ENCODE peak calls at places on chromosomes 12 and 14, in nine cellular contexts. One of them, this sample, is unnamed.

GRCh38 chr14:40467969-40468368 is 1035.7 kb upstream of the FBXO33 start:
- DNase-seq in posterior vena cava: no peak
- DNase-seq in transverse colon: no peak
- DNase-seq in amygdala: no peak
- DNase-seq in cerebellar cortex: no peak
- DNase-seq in stomach: no peak
- DNase-seq in upper lobe of right lung: no peak
- DNase-seq in DMS153: no peak
- DNase-seq in CD8-positive, alpha-beta T cell: no peak
- DNase-seq in this sample: no peak

GRCh38 chr14:74979442-74980397 is 23.0 kb upstream of the EIF2B2 start:
- DNase-seq in posterior vena cava: no peak
- DNase-seq in transverse colon: no peak
- DNase-seq in amygdala: no peak
- DNase-seq in cerebellar cortex: no peak
- DNase-seq in stomach: no peak
- DNase-seq in upper lobe of right lung: no peak
- DNase-seq in DMS153: no peak
- DNase-seq in CD8-positive, alpha-beta T cell: no peak
- DNase-seq in this sample: no peak

GRCh38 chr12:104456417-104456949 is at the start of gene CHST11:
- DNase-seq in posterior vena cava: peak; percentile 97
- DNase-seq in transverse colon: peak; percentile 76
- DNase-seq in amygdala: peak; percentile 26
- DNase-seq in cerebellar cortex: peak; percentile 80
- DNase-seq in stomach: peak; percentile 77
- DNase-seq in upper lobe of right lung: peak; percentile 93
- DNase-seq in DMS153: peak; percentile 51
- DNase-seq in CD8-positive, alpha-beta T cell: peak; percentile 63
- DNase-seq in this sample: peak; percentile 57

GRCh38 chr12:127280393-127281275 is 986.3 kb upstream of the TMEM132C start:
- DNase-seq in posterior vena cava: peak; percentile 85
- DNase-seq in transverse colon: peak; percentile 70
- DNase-seq in amygdala: no peak
- DNase-seq in cerebellar cortex: peak; percentile 12
- DNase-seq in stomach: peak; percentile 72
- DNase-seq in upper lobe of right lung: peak; percentile 82
- DNase-seq in DMS153: no peak
- DNase-seq in CD8-positive, alpha-beta T cell: peak; percentile 39
- DNase-seq in this sample: peak; percentile 58

GRCh38 chr14:33693237-33693636 is 257.6 kb downstream of the EGLN3 start:
- DNase-seq in posterior vena cava: no peak
- DNase-seq in transverse colon: no peak
- DNase-seq in amygdala: no peak
- DNase-seq in cerebellar cortex: no peak
- DNase-seq in stomach: no peak
- DNase-seq in upper lobe of right lung: no peak
- DNase-seq in DMS153: no peak
- DNase-seq in CD8-positive, alpha-beta T cell: no peak
- DNase-seq in this sample: no peak

GRCh38 chr14:99179506-99179905 is 92.5 kb downstream of the BCL11B start:
- DNase-seq in posterior vena cava: no peak
- DNase-seq in transverse colon: no peak
- DNase-seq in amygdala: no peak
- DNase-seq in cerebellar cortex: no peak
- DNase-seq in stomach: no peak
- DNase-seq in upper lobe of right lung: no peak
- DNase-seq in DMS153: no peak
- DNase-seq in CD8-positive, alpha-beta T cell: no peak
- DNase-seq in this sample: no peak

GRCh38 chr14:55000381-55000780 is 26.5 kb downstream of the WDHD1 start:
- DNase-seq in posterior vena cava: no peak
- DNase-seq in transverse colon: no peak
- DNase-seq in amygdala: no peak
- DNase-seq in cerebellar cortex: no peak
- DNase-seq in stomach: no peak
- DNase-seq in upper lobe of right lung: no peak
- DNase-seq in DMS153: no peak
- DNase-seq in CD8-positive, alpha-beta T cell: no peak
- DNase-seq in this sample: no peak

GRCh38 chr12:11834104-11834812 is 184.8 kb downstream of the ETV6 start:
- DNase-seq in posterior vena cava: no peak
- DNase-seq in transverse colon: no peak
- DNase-seq in amygdala: no peak
- DNase-seq in cerebellar cortex: no peak
- DNase-seq in stomach: no peak
- DNase-seq in upper lobe of right lung: no peak
- DNase-seq in DMS153: no peak
- DNase-seq in CD8-positive, alpha-beta T cell: no peak
- DNase-seq in this sample: no peak

GRCh38 chr12:67354322-67354721 is 85.2 kb downstream of the CAND1 start:
- DNase-seq in posterior vena cava: no peak
- DNase-seq in transverse colon: no peak
- DNase-seq in amygdala: no peak
- DNase-seq in cerebellar cortex: no peak
- DNase-seq in stomach: no peak
- DNase-seq in upper lobe of right lung: no peak
- DNase-seq in DMS153: no peak
- DNase-seq in CD8-positive, alpha-beta T cell: no peak
- DNase-seq in this sample: no peak

GRCh38 chr12:5391638-5392037 is 40.3 kb upstream of the NTF3 start:
- DNase-seq in posterior vena cava: no peak
- DNase-seq in transverse colon: no peak
- DNase-seq in amygdala: no peak
- DNase-seq in cerebellar cortex: no peak
- DNase-seq in stomach: no peak
- DNase-seq in upper lobe of right lung: no peak
- DNase-seq in DMS153: no peak
- DNase-seq in CD8-positive, alpha-beta T cell: no peak
- DNase-seq in this sample: no peak

GRCh38 chr12:124668602-124669001 is 101.2 kb upstream of the NCOR2 start:
- DNase-seq in posterior vena cava: no peak
- DNase-seq in transverse colon: no peak
- DNase-seq in amygdala: no peak
- DNase-seq in cerebellar cortex: no peak
- DNase-seq in stomach: peak; percentile 64
- DNase-seq in upper lobe of right lung: no peak
- DNase-seq in DMS153: no peak
- DNase-seq in CD8-positive, alpha-beta T cell: no peak
- DNase-seq in this sample: no peak

GRCh38 chr14:89485264-89485663 is 68.2 kb upstream of the FOXN3 start:
- DNase-seq in posterior vena cava: no peak
- DNase-seq in transverse colon: no peak
- DNase-seq in amygdala: no peak
- DNase-seq in cerebellar cortex: no peak
- DNase-seq in stomach: no peak
- DNase-seq in upper lobe of right lung: no peak
- DNase-seq in DMS153: peak; percentile 37
- DNase-seq in CD8-positive, alpha-beta T cell: no peak
- DNase-seq in this sample: no peak

GRCh38 chr14:65933400-65934068 is 521.0 kb downstream of the FUT8 start:
- DNase-seq in posterior vena cava: no peak
- DNase-seq in transverse colon: no peak
- DNase-seq in amygdala: no peak
- DNase-seq in cerebellar cortex: no peak
- DNase-seq in stomach: no peak
- DNase-seq in upper lobe of right lung: no peak
- DNase-seq in DMS153: no peak
- DNase-seq in CD8-positive, alpha-beta T cell: no peak
- DNase-seq in this sample: no peak

GRCh38 chr14:104879983-104880565 is 15.0 kb downstream of the CEP170B start:
- DNase-seq in posterior vena cava: no peak
- DNase-seq in transverse colon: no peak
- DNase-seq in amygdala: no peak
- DNase-seq in cerebellar cortex: no peak
- DNase-seq in stomach: no peak
- DNase-seq in upper lobe of right lung: no peak
- DNase-seq in DMS153: no peak
- DNase-seq in CD8-positive, alpha-beta T cell: no peak
- DNase-seq in this sample: no peak

GRCh38 chr12:85076688-85077430 is 40.7 kb downstream of the LRRIQ1 start:
- DNase-seq in posterior vena cava: no peak
- DNase-seq in transverse colon: no peak
- DNase-seq in amygdala: no peak
- DNase-seq in cerebellar cortex: peak; percentile 64
- DNase-seq in stomach: no peak
- DNase-seq in upper lobe of right lung: no peak
- DNase-seq in DMS153: peak; percentile 62
- DNase-seq in CD8-positive, alpha-beta T cell: no peak
- DNase-seq in this sample: no peak

GRCh38 chr12:66036317-66036716 is 94.2 kb downstream of the LLPH start:
- DNase-seq in posterior vena cava: no peak
- DNase-seq in transverse colon: no peak
- DNase-seq in amygdala: no peak
- DNase-seq in cerebellar cortex: peak; percentile 75
- DNase-seq in stomach: no peak
- DNase-seq in upper lobe of right lung: no peak
- DNase-seq in DMS153: no peak
- DNase-seq in CD8-positive, alpha-beta T cell: no peak
- DNase-seq in this sample: no peak

GRCh38 chr12:20520572-20520971 is 152.2 kb downstream of the PDE3A start:
- DNase-seq in posterior vena cava: no peak
- DNase-seq in transverse colon: no peak
- DNase-seq in amygdala: no peak
- DNase-seq in cerebellar cortex: peak; percentile 84
- DNase-seq in stomach: no peak
- DNase-seq in upper lobe of right lung: no peak
- DNase-seq in DMS153: no peak
- DNase-seq in CD8-positive, alpha-beta T cell: no peak
- DNase-seq in this sample: no peak

GRCh38 chr12:51592034-51592705 is 1.1 kb downstream of the SCN8A start:
- DNase-seq in posterior vena cava: no peak
- DNase-seq in transverse colon: no peak
- DNase-seq in amygdala: no peak
- DNase-seq in cerebellar cortex: peak; percentile 33
- DNase-seq in stomach: no peak
- DNase-seq in upper lobe of right lung: no peak
- DNase-seq in DMS153: no peak
- DNase-seq in CD8-positive, alpha-beta T cell: no peak
- DNase-seq in this sample: no peak

GRCh38 chr12:47935196-47935595 is 28.2 kb upstream of the TMEM106C start:
- DNase-seq in posterior vena cava: peak; percentile 81
- DNase-seq in transverse colon: no peak
- DNase-seq in amygdala: no peak
- DNase-seq in cerebellar cortex: peak; percentile 8
- DNase-seq in stomach: peak; percentile 28
- DNase-seq in upper lobe of right lung: no peak
- DNase-seq in DMS153: no peak
- DNase-seq in CD8-positive, alpha-beta T cell: no peak
- DNase-seq in this sample: no peak

This sample was measured in T-helper 9 cell.